ENCODE peak calls at places on chromosomes 2 and 18, in ten cellular contexts. V is fibroblast of the aortic adventitia, L is cardiac muscle cell, X is GM23338, F is lower leg skin, N is skeletal muscle cell, S is SJSA1, H is right cardiac atrium, W is Panc1, T is GM12865. Y is an unnamed sample.

GRCh38 chr2:41914936-41915335 is 132.9 kb upstream of the PKDCC start:
- DNase-seq in V (peak; percentile 28), T (no peak), N (no peak), X (no peak), S (no peak), W (no peak), L (no peak), F (no peak), H (no peak), Y (no peak)

GRCh38 chr18:54812885-54813284 is 15.4 kb upstream of the RAB27B start:
- DNase-seq in W (no peak), V (no peak), H (no peak), T (peak; percentile 9), S (no peak), X (no peak), N (no peak), L (no peak), F (no peak), Y (no peak)

GRCh38 chr2:176582990-176583481 is 313.8 kb downstream of the MTX2 start:
- DNase-seq in V (peak; percentile 92), F (no peak), W (peak; percentile 50), H (peak; percentile 42), N (peak; percentile 85), S (peak; percentile 80), L (peak; percentile 91), X (no peak), T (no peak), Y (no peak)

GRCh38 chr2:121390082-121390481 is 105.1 kb upstream of the TFCP2L1 start:
- DNase-seq in W (no peak), V (no peak), N (no peak), S (no peak), T (no peak), F (no peak), H (no peak), X (no peak), L (no peak), Y (no peak)

GRCh38 chr2:8544786-8545631 is 136.8 kb upstream of the ID2 start:
- DNase-seq in V (peak; percentile 66), X (peak; percentile 42), H (peak; percentile 83), W (no peak), T (peak; percentile 88), L (peak; percentile 86), S (peak; percentile 78), F (peak; percentile 67), N (peak; percentile 60), Y (no peak)

GRCh38 chr2:26251893-26252292 is 7.2 kb downstream of the HADHB start:
- DNase-seq in L (peak; percentile 43), V (peak; percentile 53), N (no peak), S (no peak), W (no peak), X (no peak), T (no peak), H (peak; percentile 80), F (no peak), Y (no peak)

GRCh38 chr2:235080108-235080507 is 128.3 kb downstream of the SH3BP4 start:
- DNase-seq in X (no peak), F (no peak), V (peak; percentile 43), S (no peak), L (no peak), N (no peak), H (no peak), T (no peak), W (no peak), Y (no peak)

GRCh38 chr2:38264649-38265322 is 112.3 kb downstream of the ATL2 start:
- DNase-seq in N (no peak), H (no peak), T (peak; percentile 21), F (no peak), W (no peak), S (no peak), V (no peak), X (no peak), L (peak; percentile 36), Y (no peak)

GRCh38 chr2:169761251-169761969 is 27.8 kb downstream of the KLHL23 start:
- DNase-seq in F (no peak), S (no peak), H (no peak), T (peak; percentile 44), L (no peak), V (no peak), W (no peak), N (no peak), X (no peak), Y (peak; percentile 61)

GRCh38 chr2:207230261-207231105 is 64.7 kb upstream of the KLF7 start:
- DNase-seq in X (peak; percentile 82), L (peak; percentile 41), N (no peak), S (no peak), F (no peak), V (no peak), W (no peak), H (no peak), T (peak; percentile 14), Y (no peak)

GRCh38 chr2:128303911-128304310 is 14.8 kb downstream of the HS6ST1 start:
- DNase-seq in F (no peak), W (no peak), X (no peak), T (no peak), S (no peak), V (no peak), H (no peak), N (no peak), L (no peak), Y (no peak)

GRCh38 chr2:24906466-24906865 is 13.6 kb downstream of the ADCY3 start:
- DNase-seq in F (no peak), X (no peak), N (no peak), T (no peak), S (no peak), H (no peak), W (no peak), V (no peak), L (no peak), Y (no peak)

GRCh38 chr2:200185575-200186103 is 120.9 kb upstream of the SPATS2L start:
- DNase-seq in F (no peak), L (no peak), H (no peak), X (no peak), V (no peak), T (no peak), W (no peak), S (no peak), N (no peak), Y (no peak)

GRCh38 chr2:218381916-218382366 is at the start of gene SLC11A1:
- DNase-seq in L (no peak), S (no peak), T (no peak), N (no peak), F (peak; percentile 67), V (no peak), W (no peak), H (peak; percentile 85), X (no peak), Y (no peak)

GRCh38 chr2:170679607-170680079 is 35.5 kb upstream of the SP5 start:
- DNase-seq in L (no peak), X (peak; percentile 21), H (no peak), S (no peak), W (no peak), V (peak; percentile 4), N (no peak), F (no peak), T (no peak), Y (no peak)

DNA sequence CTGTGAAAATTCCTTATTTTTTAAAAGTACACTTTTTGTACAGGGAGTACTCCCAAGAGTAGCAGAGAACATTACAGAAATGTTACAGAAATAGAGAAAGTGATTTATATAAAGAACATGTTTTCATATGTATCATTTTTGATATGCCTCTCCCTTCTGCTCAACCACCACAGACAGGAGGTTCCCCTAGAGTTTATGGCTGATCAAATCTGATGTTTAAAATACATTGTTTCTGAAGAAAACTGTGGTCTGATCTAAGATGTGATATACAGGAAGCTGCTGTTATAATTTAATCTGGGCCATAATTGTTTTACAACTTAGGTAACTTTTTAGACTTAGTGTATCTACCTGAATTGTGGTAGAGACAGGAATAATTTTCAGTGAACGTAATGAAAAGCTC is 37.0 kb downstream of the STAT4 start:
- DNase-seq in H (no peak), F (no peak), S (no peak), T (no peak), N (no peak), X (no peak), V (no peak), W (no peak), L (no peak), Y (no peak)
- H3K4me3 ChIP-seq in H (no peak overlapping the region), F (no peak overlapping the region), S (no peak overlapping the region), T (no peak overlapping the region), N (no peak overlapping the region), X (no peak overlapping the region), V (no peak overlapping the region), W (no peak overlapping the region), L (no peak overlapping the region), Y (no peak overlapping the region)

DNA sequence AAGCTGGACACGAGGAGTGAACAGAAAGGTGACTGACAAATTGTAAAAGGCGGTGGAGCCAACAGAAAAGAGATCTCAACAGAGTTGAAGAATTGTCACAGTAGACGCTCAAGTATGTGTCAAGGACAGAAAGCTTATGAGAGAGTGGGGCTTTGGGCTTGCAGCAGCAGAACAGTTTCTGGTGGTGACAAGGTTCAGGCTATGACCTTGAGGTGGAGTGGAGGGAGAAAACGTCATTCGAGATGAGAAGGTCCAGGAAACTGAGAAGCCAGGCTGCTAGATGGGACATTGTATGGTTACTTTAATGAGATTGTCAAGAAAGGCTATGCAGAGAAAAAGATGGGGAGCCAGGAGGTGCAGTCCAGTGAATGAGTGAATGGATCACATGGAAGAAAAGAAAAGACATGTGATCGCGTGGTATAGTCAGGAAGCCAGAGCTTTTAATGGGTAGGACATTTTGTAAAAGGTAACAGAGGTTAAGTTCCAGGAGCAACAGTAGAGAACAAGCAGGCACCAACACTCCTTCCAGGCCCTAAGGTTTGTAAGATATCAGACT is 91.1 kb upstream of the EPC2 start:
- DNase-seq in X (no peak), F (no peak), L (no peak), N (no peak), S (no peak), H (no peak), V (no peak), T (peak; percentile 29), W (no peak), Y (no peak)
- H3K4me3 ChIP-seq in X (no peak overlapping the region), F (no peak overlapping the region), L (no peak overlapping the region), N (peak overlapping the region; percentile 33), S (peak overlapping the region; percentile 40), H (peak overlapping the region; percentile 41), V (peak overlapping the region; percentile 56), T (peak overlapping the region; percentile 57), W (peak overlapping the region; percentile 41), Y (no peak overlapping the region)

DNA sequence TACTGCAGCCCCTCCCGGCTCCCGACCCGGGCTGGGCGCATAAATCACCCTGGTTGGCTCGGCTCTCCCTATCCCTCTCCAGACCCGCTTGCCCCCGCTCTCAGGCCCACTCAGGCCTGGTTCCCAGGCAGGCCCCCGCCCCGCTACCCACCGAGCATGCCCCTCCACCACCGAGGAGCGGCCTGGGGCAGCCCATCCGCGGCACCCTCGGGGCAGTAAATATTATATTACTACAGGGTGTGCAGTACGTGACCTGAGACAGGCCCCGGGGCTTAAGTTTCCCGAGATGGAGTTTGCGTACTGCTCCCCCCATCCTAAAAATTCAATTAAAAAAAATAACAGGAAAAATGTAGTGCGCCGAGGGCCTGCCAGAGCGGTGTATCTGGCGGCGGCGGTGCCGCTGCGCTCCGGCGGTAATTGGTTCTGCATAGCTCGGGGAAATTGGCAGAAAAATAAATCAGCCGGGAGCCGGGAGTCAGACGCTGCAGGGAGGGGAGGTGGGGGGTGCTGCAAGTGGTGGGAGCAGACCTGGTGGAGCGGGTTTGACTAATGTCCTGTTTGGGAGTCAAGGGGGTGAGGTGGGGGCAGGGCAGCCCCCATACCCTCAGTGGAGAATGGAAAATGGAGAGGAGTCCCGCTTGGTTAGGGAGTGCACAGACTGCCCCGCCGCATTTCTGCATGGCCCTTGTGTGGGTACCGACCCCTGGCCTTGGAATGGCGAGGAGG is 107.1 kb downstream of the DYSF start:
- DNase-seq in S (no peak), X (no peak), N (no peak), H (no peak), F (no peak), T (no peak), L (no peak), V (no peak), W (no peak), Y (no peak)
- H3K4me3 ChIP-seq in S (no peak overlapping the region), X (no peak overlapping the region), N (no peak overlapping the region), H (no peak overlapping the region), F (no peak overlapping the region), T (no peak overlapping the region), L (no peak overlapping the region), V (no peak overlapping the region), W (no peak overlapping the region), Y (no peak overlapping the region)

GRCh38 chr18:47881752-47882455 is 48.6 kb downstream of the SMAD2 start:
- DNase-seq in T (no peak), F (no peak), L (peak; percentile 72), V (peak; percentile 56), S (peak; percentile 83), N (peak; percentile 17), H (no peak), X (no peak), W (no peak), Y (no peak)
- H3K4me3 ChIP-seq in T (no peak overlapping the region), F (no peak overlapping the region), L (no peak overlapping the region), V (no peak overlapping the region), S (no peak overlapping the region), N (no peak overlapping the region), H (no peak overlapping the region), X (no peak overlapping the region), W (no peak overlapping the region), Y (no peak overlapping the region)

Y was measured in Caco-2.